ENCODE peak calls at places on chromosomes 12 and 14, in seven cellular contexts. V, Y, X, G, M, R and L are unnamed samples.

GRCh38 chr12:49094104-49094948 is at the start of gene DHH:
- DNase-seq in Y (no peak), R (peak), M (peak), V (no peak), G (no peak), X (peak), L (no peak)

GRCh38 chr14:36256131-36256801 is 64.2 kb downstream of the MBIP start:
- DNase-seq in V (no peak), X (no peak), R (no peak), M (no peak), Y (peak), G (no peak), L (no peak)

GRCh38 chr12:131507881-131508280 is 203.0 kb upstream of the SFSWAP start:
- DNase-seq in G (no peak), V (no peak), Y (no peak), X (no peak), M (no peak), R (no peak), L (no peak)

GRCh38 chr12:12585115-12585862 is 22.6 kb upstream of the DUSP16 start:
- DNase-seq in X (no peak), G (no peak), R (no peak), V (no peak), Y (no peak), M (no peak), L (no peak)

GRCh38 chr14:50272498-50272897 is 39.5 kb downstream of the L2HGDH start:
- DNase-seq in V (no peak), X (no peak), G (no peak), Y (no peak), R (no peak), M (no peak), L (no peak)

GRCh38 chr12:15931590-15932053 is 20.5 kb downstream of the DERA start:
- DNase-seq in X (no peak), R (no peak), Y (no peak), V (peak), M (no peak), G (no peak), L (no peak)

GRCh38 chr12:70052931-70053497 is 190.2 kb upstream of the CNOT2 start:
- DNase-seq in R (no peak), G (no peak), X (peak), V (no peak), Y (peak), M (peak), L (no peak)

GRCh38 chr14:86035882-86036281 is 505.9 kb downstream of the FLRT2 start:
- DNase-seq in R (no peak), M (no peak), G (no peak), Y (no peak), X (no peak), V (peak), L (no peak)

GRCh38 chr12:46383654-46384450 is 11.3 kb upstream of the SLC38A2 start:
- DNase-seq in X (peak), Y (peak), G (no peak), M (peak), R (peak), V (peak), L (peak)

GRCh38 chr14:33525626-33526025 is 425.2 kb downstream of the EGLN3 start:
- DNase-seq in R (no peak), G (no peak), V (no peak), M (no peak), Y (no peak), X (no peak), L (no peak)

GRCh38 chr12:59182191-59182590 is 261.9 kb upstream of the LRIG3 start:
- DNase-seq in R (no peak), Y (no peak), V (no peak), M (no peak), X (no peak), G (no peak), L (no peak)

GRCh38 chr14:105817971-105818711 is 291.8 kb downstream of the TMEM121 start:
- DNase-seq in V (peak), Y (no peak), G (no peak), R (no peak), X (no peak), M (no peak), L (no peak)

GRCh38 chr14:27040552-27040951 is 442.7 kb upstream of the NOVA1 start:
- DNase-seq in R (no peak), Y (no peak), M (no peak), G (no peak), V (no peak), X (no peak), L (no peak)

GRCh38 chr14:37118673-37119366 is 53.6 kb downstream of the SLC25A21 start:
- DNase-seq in Y (no peak), R (no peak), X (no peak), V (no peak), M (no peak), G (no peak), L (no peak)

GRCh38 chr12:63069860-63070617 is 81.0 kb downstream of the AVPR1A start:
- DNase-seq in G (no peak), V (no peak), X (no peak), Y (no peak), R (no peak), M (no peak), L (no peak)

GRCh38 chr14:85565862-85566296 is 35.9 kb downstream of the FLRT2 start:
- DNase-seq in M (no peak), X (no peak), Y (no peak), G (no peak), R (no peak), V (no peak), L (no peak)

GRCh38 chr14:65565948-65566347 is 153.4 kb downstream of the FUT8 start:
- DNase-seq in V (no peak), G (no peak), M (no peak), R (no peak), Y (no peak), X (no peak), L (peak)

GRCh38 chr14:86915416-86915815 is 1077.6 kb downstream of the GALC start:
- DNase-seq in X (no peak), M (no peak), V (no peak), G (no peak), R (no peak), Y (no peak), L (no peak)

GRCh38 chr14:93962701-93963601 is 13.4 kb downstream of the ASB2 start:
- DNase-seq in X (no peak), M (no peak), R (peak), Y (no peak), G (no peak), V (peak), L (no peak)

GRCh38 chr12:15200703-15201102 is 20.5 kb downstream of the RERG start:
- DNase-seq in R (no peak), X (no peak), M (no peak), G (no peak), V (no peak), Y (no peak), L (no peak)

GRCh38 chr12:12715459-12716150 is 1.6 kb upstream of the CDKN1B start:
- DNase-seq in M (peak), Y (peak), G (no peak), V (peak), R (no peak), X (no peak), L (no peak)

GRCh38 chr12:10965511-10965910 is 21.2 kb downstream of the TAS2R50 start:
- DNase-seq in X (no peak), Y (no peak), V (no peak), G (no peak), M (no peak), R (no peak), L (no peak)
- H3K27ac ChIP-seq in X (no peak), Y (no peak), V (no peak), G (no peak), M (no peak), R (no peak), L (no peak)

GRCh38 chr12:117967512-117967911 is 1.3 kb downstream of the KSR2 start:
- DNase-seq in R (no peak), Y (no peak), M (no peak), V (no peak), X (no peak), G (no peak), L (no peak)

GRCh38 chr12:117967043-117967442 is 1.7 kb downstream of the KSR2 start:
- DNase-seq in M (no peak), V (no peak), G (no peak), R (no peak), Y (no peak), X (no peak), L (no peak)

GRCh38 chr12:117968826-117969659 is at the start of gene KSR2:
- DNase-seq in G (no peak), Y (no peak), X (peak), R (peak), V (peak), M (peak), L (peak)

GRCh38 chr12:117966511-117966910 is 2.3 kb downstream of the KSR2 start:
- DNase-seq in V (no peak), X (no peak), Y (no peak), M (no peak), G (no peak), R (no peak), L (no peak)

DNA sequence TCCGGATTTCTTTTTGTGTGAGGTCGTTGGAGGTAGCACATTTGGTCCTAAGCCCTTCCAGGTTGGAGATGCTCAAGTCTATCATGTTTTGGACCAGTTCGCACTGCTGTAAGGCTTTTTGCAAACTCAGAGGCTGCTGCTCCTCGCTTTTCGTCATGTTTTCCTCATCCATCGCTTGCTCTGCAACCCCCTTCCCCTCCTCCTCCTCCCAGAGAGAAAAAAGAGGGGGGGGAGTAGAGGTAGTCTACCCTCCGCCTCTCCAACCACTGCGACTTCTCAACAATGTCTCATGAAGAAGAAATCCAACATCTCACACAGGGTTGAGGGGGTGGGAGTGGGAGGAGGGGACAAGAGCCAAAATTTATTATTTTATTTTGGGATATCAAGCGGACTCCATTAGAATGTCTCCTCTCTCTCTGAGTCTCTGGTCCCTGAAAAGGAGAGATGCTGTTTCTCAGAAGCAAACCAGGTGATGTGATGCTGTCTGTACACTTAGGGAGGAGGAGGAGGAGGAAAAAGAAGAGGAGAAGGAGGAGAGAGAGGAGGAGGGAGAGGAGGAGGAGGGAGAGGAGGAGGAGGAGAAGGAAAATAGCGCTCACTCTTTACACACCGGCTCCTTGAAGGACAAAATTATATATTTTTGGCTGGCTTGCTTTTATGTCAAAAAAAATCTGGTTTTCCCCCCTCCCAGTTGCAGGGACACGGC is 553 bp downstream of the KSR2 start:
- DNase-seq in G (no peak), V (no peak), R (no peak), M (no peak), X (no peak), Y (no peak), L (no peak)
- H3K27ac ChIP-seq in G (no peak), V (no peak), R (no peak), M (no peak), X (no peak), Y (no peak), L (no peak)

GRCh38 chr14:51451561-51451960 is 200.1 kb upstream of the FRMD6 start:
- DNase-seq in M (no peak), V (no peak), Y (no peak), X (no peak), R (no peak), G (no peak), L (no peak)
- H3K27ac ChIP-seq in M (no peak), V (no peak), Y (no peak), X (no peak), R (no peak), G (no peak), L (no peak)

GRCh38 chr14:81161749-81162148 is 59.0 kb downstream of the GTF2A1 start:
- DNase-seq in X (no peak), G (no peak), V (no peak), Y (no peak), R (no peak), M (no peak), L (no peak)

GRCh38 chr14:81162941-81163340 is 57.8 kb downstream of the GTF2A1 start:
- DNase-seq in X (no peak), M (no peak), Y (no peak), G (no peak), V (peak), R (no peak), L (no peak)

GRCh38 chr14:81161088-81161487 is 59.7 kb downstream of the GTF2A1 start:
- DNase-seq in R (no peak), Y (no peak), X (no peak), G (no peak), V (no peak), M (no peak), L (no peak)

GRCh38 chr14:81153187-81153586 is 67.6 kb downstream of the GTF2A1 start:
- DNase-seq in R (no peak), M (no peak), X (no peak), Y (no peak), G (no peak), V (no peak), L (no peak)

DNA sequence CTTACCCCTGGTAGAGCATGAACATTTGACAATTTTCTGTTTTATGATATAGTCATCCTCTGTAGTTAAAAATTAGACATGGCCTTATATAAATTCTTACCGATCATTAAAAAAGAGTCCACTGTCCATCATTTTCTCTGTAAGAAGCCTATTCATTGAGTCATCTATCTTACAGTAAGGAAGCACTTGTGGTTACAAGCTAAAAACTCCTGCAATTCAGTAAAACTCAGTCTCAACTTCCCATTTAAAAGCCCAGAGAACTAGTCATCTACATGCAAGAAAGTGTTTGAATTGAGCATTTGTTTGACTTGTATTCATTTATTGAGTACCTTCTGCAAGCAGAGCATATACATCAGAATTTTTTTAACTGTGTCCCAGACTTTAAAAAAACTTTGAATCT is 63.3 kb downstream of the GTF2A1 start:
- DNase-seq in X (no peak), V (no peak), R (no peak), Y (no peak), G (no peak), M (no peak), L (no peak)
- H3K27ac ChIP-seq in X (no peak), V (no peak), R (no peak), Y (no peak), G (no peak), M (no peak), L (no peak)

GRCh38 chr14:64419003-64419402 is 30.9 kb downstream of the MTHFD1 start:
- DNase-seq in Y (no peak), M (no peak), G (no peak), V (no peak), X (no peak), R (no peak), L (no peak)

GRCh38 chr14:64421166-64421565 is 33.0 kb downstream of the MTHFD1 start:
- DNase-seq in X (no peak), V (no peak), R (no peak), M (no peak), Y (no peak), G (no peak), L (no peak)

GRCh38 chr14:64422006-64422405 is 33.9 kb downstream of the MTHFD1 start:
- DNase-seq in X (no peak), Y (no peak), G (no peak), R (no peak), M (no peak), V (no peak), L (no peak)

GRCh38 chr14:64423987-64424386 is 35.8 kb downstream of the MTHFD1 start:
- DNase-seq in R (no peak), V (no peak), G (no peak), Y (no peak), X (no peak), M (no peak), L (no peak)

DNA sequence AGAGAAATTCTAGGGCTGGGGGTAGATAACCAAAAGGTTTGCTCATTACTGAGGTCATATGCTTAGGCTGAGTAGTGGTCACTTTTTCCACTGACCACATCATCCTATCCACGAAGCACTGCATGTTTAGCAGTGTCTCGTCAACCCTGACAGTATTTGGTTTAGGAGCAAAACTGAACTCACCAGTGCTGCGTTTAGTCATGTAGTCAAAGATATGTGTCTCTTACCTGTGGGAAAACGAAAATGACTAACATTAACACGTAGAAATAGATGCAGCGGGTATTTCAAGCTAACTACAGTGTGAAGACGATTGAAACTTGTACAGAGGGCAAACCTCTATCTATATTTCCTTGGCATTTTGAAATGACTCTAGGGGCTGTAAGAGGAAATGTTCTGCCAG is 34.6 kb downstream of the MTHFD1 start:
- DNase-seq in M (no peak), V (no peak), X (no peak), R (no peak), Y (no peak), G (no peak), L (no peak)
- H3K27ac ChIP-seq in M (no peak), V (no peak), X (no peak), R (no peak), Y (no peak), G (no peak), L (no peak)

DNA sequence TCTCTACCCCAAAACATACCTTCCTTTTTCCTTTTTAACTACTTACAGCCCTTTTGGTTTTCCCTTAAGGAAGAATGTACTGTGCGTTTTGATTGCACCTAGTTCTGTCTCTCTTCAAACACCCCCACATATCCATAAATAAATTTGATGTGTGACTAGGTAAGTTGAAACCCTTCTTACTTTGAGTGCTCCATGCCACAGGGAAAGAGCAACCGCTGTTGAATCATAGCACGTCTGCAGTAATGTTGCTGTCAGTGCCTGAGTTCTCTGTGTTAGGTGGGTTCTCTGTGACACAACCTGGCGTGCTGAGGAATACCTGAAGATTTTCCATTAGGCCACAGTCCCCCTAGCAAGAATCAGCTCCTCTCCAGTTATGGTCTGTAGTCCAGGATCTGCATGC is 102.1 kb downstream of the FIGNL2 start:
- DNase-seq in V (no peak), X (no peak), G (no peak), R (no peak), M (no peak), Y (no peak), L (no peak)
- H3K27ac ChIP-seq in V (no peak), X (no peak), G (no peak), R (no peak), M (no peak), Y (no peak), L (no peak)

DNA sequence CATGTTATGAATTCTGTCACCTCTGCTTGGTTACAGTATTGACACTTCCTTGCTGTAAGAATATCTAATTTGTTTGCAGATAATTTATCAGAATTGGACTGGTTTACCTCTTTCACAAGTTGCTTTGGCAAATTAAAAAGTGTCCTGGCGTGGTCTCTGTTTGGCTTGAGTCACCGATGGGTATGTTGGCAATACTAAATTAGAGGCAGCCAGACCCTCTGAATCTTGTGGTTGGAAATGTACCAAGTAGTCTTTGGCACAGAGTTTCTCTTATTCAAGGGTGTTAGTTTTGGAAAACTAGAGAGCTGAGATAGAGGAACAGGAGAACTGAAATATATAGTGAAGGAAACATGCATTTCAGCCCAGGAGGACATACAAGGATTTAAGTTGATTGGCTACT is 521.1 kb upstream of the MGAT4C start:
- DNase-seq in M (no peak), Y (no peak), G (no peak), V (no peak), X (no peak), R (no peak), L (no peak)
- H3K27ac ChIP-seq in M (no peak), Y (no peak), G (no peak), V (no peak), X (no peak), R (no peak), L (no peak)

GRCh38 chr12:27820564-27820963 is 40.5 kb upstream of the MANSC4 start:
- DNase-seq in V (no peak), M (no peak), G (no peak), X (no peak), Y (no peak), R (no peak), L (no peak)

GRCh38 chr12:27814851-27815591 is 35.0 kb upstream of the MANSC4 start:
- DNase-seq in M (no peak), X (no peak), V (no peak), R (no peak), Y (no peak), G (no peak), L (no peak)

GRCh38 chr12:27818421-27818918 is 38.4 kb upstream of the MANSC4 start:
- DNase-seq in M (no peak), G (no peak), R (no peak), X (no peak), Y (no peak), V (no peak), L (no peak)

GRCh38 chr12:27814411-27814810 is 34.4 kb upstream of the MANSC4 start:
- DNase-seq in G (no peak), Y (no peak), R (no peak), X (no peak), M (no peak), V (no peak), L (no peak)

DNA sequence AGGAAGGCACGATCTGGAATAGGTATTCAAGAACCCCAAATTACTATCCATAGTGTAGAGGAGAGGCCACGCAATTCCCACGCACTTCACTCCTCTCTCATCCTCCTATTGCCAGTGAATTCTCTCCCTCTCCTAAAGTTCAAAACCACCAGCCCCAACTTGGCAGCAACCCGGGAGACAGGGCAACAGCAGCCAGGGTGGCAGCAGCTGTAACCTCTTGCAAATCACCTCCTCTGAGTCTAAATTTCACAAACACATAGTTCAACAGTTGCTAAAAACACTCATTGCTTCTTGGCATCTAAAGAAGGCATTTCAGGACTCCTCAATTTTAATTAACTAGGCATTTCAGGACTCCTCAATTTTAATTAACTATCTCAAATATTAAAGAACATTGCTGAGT is 37.7 kb upstream of the MANSC4 start:
- DNase-seq in X (no peak), R (no peak), Y (no peak), V (no peak), M (no peak), G (no peak), L (no peak)
- H3K27ac ChIP-seq in X (no peak), R (no peak), Y (no peak), V (no peak), M (no peak), G (no peak), L (no peak)